ENCODE peak calls at places on chromosomes 4 and X, in nine cellular contexts. One of them, this sample, is unnamed.

GRCh38 chr4:83724488-83725060 is 188.7 kb downstream of the GPAT3 start:
- DNase-seq in AG04449: no peak
- DNase-seq in SJSA1: no peak
- DNase-seq in left ventricle myocardium inferior: no peak
- DNase-seq in IMR-90: no peak
- DNase-seq in Karpas-422: no peak
- DNase-seq in AG10803: no peak
- DNase-seq in cardiac muscle cell: no peak
- DNase-seq in esophagus squamous epithelium: no peak
- DNase-seq in this sample: no peak

GRCh38 chr4:76696109-76696508 is 201.8 kb downstream of the SOWAHB start:
- DNase-seq in AG04449: no peak
- DNase-seq in SJSA1: no peak
- DNase-seq in left ventricle myocardium inferior: no peak
- DNase-seq in IMR-90: peak
- DNase-seq in Karpas-422: no peak
- DNase-seq in AG10803: peak
- DNase-seq in cardiac muscle cell: peak
- DNase-seq in esophagus squamous epithelium: no peak
- DNase-seq in this sample: no peak

GRCh38 chr4:87570290-87570689 is 38.0 kb upstream of the DSPP start:
- DNase-seq in AG04449: no peak
- DNase-seq in SJSA1: no peak
- DNase-seq in left ventricle myocardium inferior: no peak
- DNase-seq in IMR-90: no peak
- DNase-seq in Karpas-422: no peak
- DNase-seq in AG10803: no peak
- DNase-seq in cardiac muscle cell: no peak
- DNase-seq in esophagus squamous epithelium: no peak
- DNase-seq in this sample: no peak

GRCh38 chrX:19030805-19031204 is 46.9 kb upstream of the PHKA2 start:
- DNase-seq in AG04449: no peak
- DNase-seq in SJSA1: no peak
- DNase-seq in left ventricle myocardium inferior: no peak
- DNase-seq in IMR-90: no peak
- DNase-seq in Karpas-422: no peak
- DNase-seq in AG10803: no peak
- DNase-seq in cardiac muscle cell: no peak
- DNase-seq in esophagus squamous epithelium: no peak
- DNase-seq in this sample: no peak

GRCh38 chrX:77436271-77436670 is 10.9 kb upstream of the FGF16 start:
- DNase-seq in AG04449: no peak
- DNase-seq in SJSA1: no peak
- DNase-seq in left ventricle myocardium inferior: no peak
- DNase-seq in IMR-90: no peak
- DNase-seq in Karpas-422: no peak
- DNase-seq in AG10803: no peak
- DNase-seq in cardiac muscle cell: peak
- DNase-seq in esophagus squamous epithelium: no peak
- DNase-seq in this sample: no peak

GRCh38 chr4:107247738-107248137 is 211.6 kb upstream of the DKK2 start:
- DNase-seq in AG04449: no peak
- DNase-seq in SJSA1: no peak
- DNase-seq in left ventricle myocardium inferior: no peak
- DNase-seq in IMR-90: no peak
- DNase-seq in Karpas-422: no peak
- DNase-seq in AG10803: peak
- DNase-seq in cardiac muscle cell: no peak
- DNase-seq in esophagus squamous epithelium: no peak
- DNase-seq in this sample: no peak

GRCh38 chr4:84573738-84574720 is 8.9 kb upstream of the CDS1 start:
- DNase-seq in AG04449: no peak
- DNase-seq in SJSA1: no peak
- DNase-seq in left ventricle myocardium inferior: no peak
- DNase-seq in IMR-90: no peak
- DNase-seq in Karpas-422: no peak
- DNase-seq in AG10803: no peak
- DNase-seq in cardiac muscle cell: no peak
- DNase-seq in esophagus squamous epithelium: no peak
- DNase-seq in this sample: no peak

GRCh38 chr4:78057135-78057599 is at the start of gene FRAS1:
- DNase-seq in AG04449: no peak
- DNase-seq in SJSA1: peak
- DNase-seq in left ventricle myocardium inferior: peak
- DNase-seq in IMR-90: no peak
- DNase-seq in Karpas-422: no peak
- DNase-seq in AG10803: peak
- DNase-seq in cardiac muscle cell: peak
- DNase-seq in esophagus squamous epithelium: no peak
- DNase-seq in this sample: peak

GRCh38 chr4:21307709-21308108 is 607.5 kb downstream of the PACRGL start:
- DNase-seq in AG04449: no peak
- DNase-seq in SJSA1: no peak
- DNase-seq in left ventricle myocardium inferior: no peak
- DNase-seq in IMR-90: no peak
- DNase-seq in Karpas-422: no peak
- DNase-seq in AG10803: no peak
- DNase-seq in cardiac muscle cell: no peak
- DNase-seq in esophagus squamous epithelium: no peak
- DNase-seq in this sample: no peak

GRCh38 chr4:89249716-89250361 is 57.8 kb downstream of the GPRIN3 start:
- DNase-seq in AG04449: no peak
- DNase-seq in SJSA1: no peak
- DNase-seq in left ventricle myocardium inferior: no peak
- DNase-seq in IMR-90: no peak
- DNase-seq in Karpas-422: no peak
- DNase-seq in AG10803: no peak
- DNase-seq in cardiac muscle cell: no peak
- DNase-seq in esophagus squamous epithelium: no peak
- DNase-seq in this sample: no peak

GRCh38 chr4:159178147-159178541 is 75.3 kb downstream of the RAPGEF2 start:
- DNase-seq in AG04449: peak
- DNase-seq in SJSA1: no peak
- DNase-seq in left ventricle myocardium inferior: no peak
- DNase-seq in IMR-90: peak
- DNase-seq in Karpas-422: no peak
- DNase-seq in AG10803: peak
- DNase-seq in cardiac muscle cell: no peak
- DNase-seq in esophagus squamous epithelium: no peak
- DNase-seq in this sample: no peak

GRCh38 chr4:159179310-159179958 is 76.6 kb downstream of the RAPGEF2 start:
- DNase-seq in AG04449: no peak
- DNase-seq in SJSA1: peak
- DNase-seq in left ventricle myocardium inferior: no peak
- DNase-seq in IMR-90: no peak
- DNase-seq in Karpas-422: no peak
- DNase-seq in AG10803: no peak
- DNase-seq in cardiac muscle cell: peak
- DNase-seq in esophagus squamous epithelium: no peak
- DNase-seq in this sample: no peak

GRCh38 chr4:159175165-159175988 is 72.5 kb downstream of the RAPGEF2 start:
- DNase-seq in AG04449: peak
- DNase-seq in SJSA1: peak
- DNase-seq in left ventricle myocardium inferior: peak
- DNase-seq in IMR-90: peak
- DNase-seq in Karpas-422: peak
- DNase-seq in AG10803: peak
- DNase-seq in cardiac muscle cell: peak
- DNase-seq in esophagus squamous epithelium: no peak
- DNase-seq in this sample: no peak

GRCh38 chr4:159175989-159176375 is 73.1 kb downstream of the RAPGEF2 start:
- DNase-seq in AG04449: no peak
- DNase-seq in SJSA1: no peak
- DNase-seq in left ventricle myocardium inferior: no peak
- DNase-seq in IMR-90: no peak
- DNase-seq in Karpas-422: no peak
- DNase-seq in AG10803: no peak
- DNase-seq in cardiac muscle cell: no peak
- DNase-seq in esophagus squamous epithelium: no peak
- DNase-seq in this sample: no peak

DNA sequence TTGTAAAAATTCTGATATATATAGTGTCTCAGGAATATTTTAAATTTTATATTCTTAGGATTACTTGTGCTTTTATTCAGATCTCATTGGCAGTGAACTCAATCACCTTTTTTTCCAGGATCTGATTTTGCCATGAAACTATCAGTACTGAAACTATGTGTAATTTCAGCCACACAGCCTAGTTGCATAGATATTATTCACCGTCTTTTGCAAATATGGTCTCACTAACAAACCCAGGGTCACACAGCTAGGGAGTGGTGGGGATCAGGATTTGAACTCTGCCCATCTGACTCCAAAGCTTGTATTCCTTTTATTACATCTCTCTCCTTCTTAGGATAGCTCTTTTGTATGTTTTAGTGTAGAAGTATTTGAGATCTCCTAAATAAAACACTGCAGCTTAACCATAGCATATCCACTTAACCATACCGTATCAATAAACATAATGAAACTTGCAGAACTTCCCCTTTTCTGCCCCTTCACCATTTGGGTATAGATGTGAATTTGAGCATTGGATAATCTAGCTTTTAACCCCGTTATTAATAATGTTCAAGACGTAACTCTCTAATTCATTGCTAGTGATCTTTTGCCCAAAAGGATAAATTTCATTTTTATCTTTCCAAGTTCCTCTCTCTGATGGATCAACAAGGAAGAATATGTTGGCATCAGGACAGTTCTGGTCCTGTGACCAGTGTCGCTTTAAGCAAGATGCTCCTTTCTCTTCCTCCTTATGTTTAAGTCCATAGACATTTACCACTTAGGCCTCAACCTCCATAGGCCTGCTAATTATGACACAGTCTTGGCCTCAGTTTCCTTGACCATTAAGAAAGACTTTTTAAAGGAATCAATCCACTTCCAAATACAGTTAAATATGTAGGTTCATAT is 74.6 kb downstream of the RAPGEF2 start:
- DNase-seq in AG04449: no peak
- DNase-seq in SJSA1: no peak
- DNase-seq in left ventricle myocardium inferior: no peak
- DNase-seq in IMR-90: no peak
- DNase-seq in Karpas-422: no peak
- DNase-seq in AG10803: no peak
- DNase-seq in cardiac muscle cell: no peak
- DNase-seq in esophagus squamous epithelium: no peak
- DNase-seq in this sample: peak
- H3K4me3 ChIP-seq in AG04449: no peak
- H3K4me3 ChIP-seq in SJSA1: no peak
- H3K4me3 ChIP-seq in left ventricle myocardium inferior: peak
- H3K4me3 ChIP-seq in IMR-90: no peak
- H3K4me3 ChIP-seq in Karpas-422: no peak
- H3K4me3 ChIP-seq in AG10803: no peak
- H3K4me3 ChIP-seq in cardiac muscle cell: no peak
- H3K4me3 ChIP-seq in esophagus squamous epithelium: no peak
- H3K4me3 ChIP-seq in this sample: no peak

GRCh38 chrX:68684291-68684918 is 36.9 kb downstream of the STARD8 start:
- DNase-seq in AG04449: no peak
- DNase-seq in SJSA1: no peak
- DNase-seq in left ventricle myocardium inferior: peak
- DNase-seq in IMR-90: no peak
- DNase-seq in Karpas-422: no peak
- DNase-seq in AG10803: no peak
- DNase-seq in cardiac muscle cell: no peak
- DNase-seq in esophagus squamous epithelium: no peak
- DNase-seq in this sample: no peak

GRCh38 chrX:68683580-68683979 is 36.1 kb downstream of the STARD8 start:
- DNase-seq in AG04449: no peak
- DNase-seq in SJSA1: no peak
- DNase-seq in left ventricle myocardium inferior: no peak
- DNase-seq in IMR-90: no peak
- DNase-seq in Karpas-422: no peak
- DNase-seq in AG10803: no peak
- DNase-seq in cardiac muscle cell: no peak
- DNase-seq in esophagus squamous epithelium: no peak
- DNase-seq in this sample: no peak

GRCh38 chrX:68686684-68687045 is 39.2 kb downstream of the STARD8 start:
- DNase-seq in AG04449: no peak
- DNase-seq in SJSA1: no peak
- DNase-seq in left ventricle myocardium inferior: peak
- DNase-seq in IMR-90: no peak
- DNase-seq in Karpas-422: no peak
- DNase-seq in AG10803: no peak
- DNase-seq in cardiac muscle cell: no peak
- DNase-seq in esophagus squamous epithelium: no peak
- DNase-seq in this sample: no peak

GRCh38 chrX:68684919-68685304 is 37.4 kb downstream of the STARD8 start:
- DNase-seq in AG04449: no peak
- DNase-seq in SJSA1: no peak
- DNase-seq in left ventricle myocardium inferior: no peak
- DNase-seq in IMR-90: no peak
- DNase-seq in Karpas-422: no peak
- DNase-seq in AG10803: no peak
- DNase-seq in cardiac muscle cell: no peak
- DNase-seq in esophagus squamous epithelium: no peak
- DNase-seq in this sample: no peak

GRCh38 chrX:68685722-68686683 is 38.5 kb downstream of the STARD8 start:
- DNase-seq in AG04449: no peak
- DNase-seq in SJSA1: no peak
- DNase-seq in left ventricle myocardium inferior: peak
- DNase-seq in IMR-90: peak
- DNase-seq in Karpas-422: no peak
- DNase-seq in AG10803: peak
- DNase-seq in cardiac muscle cell: peak
- DNase-seq in esophagus squamous epithelium: peak
- DNase-seq in this sample: no peak
- H3K4me3 ChIP-seq in AG04449: peak
- H3K4me3 ChIP-seq in SJSA1: no peak
- H3K4me3 ChIP-seq in left ventricle myocardium inferior: peak
- H3K4me3 ChIP-seq in IMR-90: peak
- H3K4me3 ChIP-seq in Karpas-422: no peak
- H3K4me3 ChIP-seq in AG10803: peak
- H3K4me3 ChIP-seq in cardiac muscle cell: peak
- H3K4me3 ChIP-seq in esophagus squamous epithelium: peak
- H3K4me3 ChIP-seq in this sample: no peak

DNA sequence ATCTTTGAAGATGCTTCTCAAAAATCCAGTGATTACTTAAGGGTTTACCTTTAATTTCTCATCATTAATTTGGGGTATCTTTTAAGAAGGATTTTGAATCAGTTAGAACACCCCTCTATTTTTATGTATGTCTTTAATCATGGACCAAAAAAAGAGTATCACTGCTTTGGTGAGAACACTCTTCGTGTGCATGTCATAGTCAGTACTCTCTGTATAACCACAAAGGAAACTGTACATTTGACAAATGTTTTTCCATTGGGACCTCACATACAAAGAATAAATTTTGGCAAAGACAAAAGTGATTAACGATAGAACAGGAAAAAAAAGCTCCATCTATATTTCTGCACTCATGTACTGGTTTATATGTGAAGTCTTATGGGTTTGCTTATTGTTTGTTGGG is 31.3 kb downstream of the FAM241A start:
- DNase-seq in AG04449: no peak
- DNase-seq in SJSA1: no peak
- DNase-seq in left ventricle myocardium inferior: no peak
- DNase-seq in IMR-90: no peak
- DNase-seq in Karpas-422: no peak
- DNase-seq in AG10803: no peak
- DNase-seq in cardiac muscle cell: no peak
- DNase-seq in esophagus squamous epithelium: no peak
- DNase-seq in this sample: no peak
- H3K4me3 ChIP-seq in AG04449: no peak
- H3K4me3 ChIP-seq in SJSA1: no peak
- H3K4me3 ChIP-seq in left ventricle myocardium inferior: no peak
- H3K4me3 ChIP-seq in IMR-90: no peak
- H3K4me3 ChIP-seq in Karpas-422: no peak
- H3K4me3 ChIP-seq in AG10803: no peak
- H3K4me3 ChIP-seq in cardiac muscle cell: no peak
- H3K4me3 ChIP-seq in esophagus squamous epithelium: no peak
- H3K4me3 ChIP-seq in this sample: no peak

GRCh38 chr4:105207386-105207785 is 60.7 kb downstream of the TET2 start:
- DNase-seq in AG04449: no peak
- DNase-seq in SJSA1: no peak
- DNase-seq in left ventricle myocardium inferior: no peak
- DNase-seq in IMR-90: no peak
- DNase-seq in Karpas-422: no peak
- DNase-seq in AG10803: no peak
- DNase-seq in cardiac muscle cell: no peak
- DNase-seq in esophagus squamous epithelium: no peak
- DNase-seq in this sample: no peak
- H3K4me3 ChIP-seq in AG04449: no peak
- H3K4me3 ChIP-seq in SJSA1: no peak
- H3K4me3 ChIP-seq in left ventricle myocardium inferior: no peak
- H3K4me3 ChIP-seq in IMR-90: no peak
- H3K4me3 ChIP-seq in Karpas-422: no peak
- H3K4me3 ChIP-seq in AG10803: no peak
- H3K4me3 ChIP-seq in cardiac muscle cell: no peak
- H3K4me3 ChIP-seq in esophagus squamous epithelium: no peak
- H3K4me3 ChIP-seq in this sample: no peak

This sample was measured in mucosa of descending colon.